ENCODE peak calls at places on chromosome 13, in six cellular contexts. One of them, this sample, is unnamed.

GRCh38 chr13:77476456-77476855 is 59.0 kb upstream of the SCEL start:
- DNase-seq in trophoblast cell: no peak
- DNase-seq in mesenchymal stem cell: no peak
- DNase-seq in H1: no peak
- DNase-seq in neuronal stem cell: no peak
- DNase-seq in mesendoderm: no peak
- DNase-seq in this sample: no peak

GRCh38 chr13:43200307-43200706 is 176.9 kb downstream of the DNAJC15 start:
- DNase-seq in mesendoderm: no peak
- DNase-seq in mesenchymal stem cell: no peak
- DNase-seq in trophoblast cell: no peak
- DNase-seq in neuronal stem cell: no peak
- DNase-seq in H1: no peak
- DNase-seq in this sample: no peak

GRCh38 chr13:22336460-22336859 is 665.6 kb downstream of the FGF9 start:
- DNase-seq in mesendoderm: no peak
- DNase-seq in H1: no peak
- DNase-seq in neuronal stem cell: no peak
- DNase-seq in trophoblast cell: no peak
- DNase-seq in mesenchymal stem cell: no peak
- DNase-seq in this sample: no peak

GRCh38 chr13:51524312-51524711 is 60.0 kb upstream of the WDFY2 start:
- DNase-seq in trophoblast cell: peak
- DNase-seq in neuronal stem cell: no peak
- DNase-seq in mesendoderm: peak
- DNase-seq in H1: no peak
- DNase-seq in mesenchymal stem cell: peak
- DNase-seq in this sample: peak

GRCh38 chr13:46698015-46698414 is 98.9 kb downstream of the ESD start:
- DNase-seq in H1: no peak
- DNase-seq in trophoblast cell: no peak
- DNase-seq in mesenchymal stem cell: no peak
- DNase-seq in mesendoderm: no peak
- DNase-seq in neuronal stem cell: no peak
- DNase-seq in this sample: no peak

GRCh38 chr13:38951525-38952313 is 38.9 kb downstream of the STOML3 start:
- DNase-seq in neuronal stem cell: no peak
- DNase-seq in H1: no peak
- DNase-seq in mesenchymal stem cell: no peak
- DNase-seq in trophoblast cell: no peak
- DNase-seq in mesendoderm: no peak
- DNase-seq in this sample: no peak

GRCh38 chr13:44767257-44767656 is 191.1 kb upstream of the TSC22D1 start:
- DNase-seq in trophoblast cell: no peak
- DNase-seq in mesendoderm: no peak
- DNase-seq in neuronal stem cell: no peak
- DNase-seq in H1: no peak
- DNase-seq in mesenchymal stem cell: no peak
- DNase-seq in this sample: no peak

GRCh38 chr13:63010072-63010658 is 1594.5 kb upstream of the PCDH20 start:
- DNase-seq in mesenchymal stem cell: no peak
- DNase-seq in neuronal stem cell: no peak
- DNase-seq in H1: no peak
- DNase-seq in mesendoderm: peak
- DNase-seq in trophoblast cell: no peak
- DNase-seq in this sample: no peak

GRCh38 chr13:24180743-24181384 is 20.3 kb downstream of the SPATA13 start:
- DNase-seq in mesendoderm: no peak
- DNase-seq in neuronal stem cell: no peak
- DNase-seq in trophoblast cell: no peak
- DNase-seq in mesenchymal stem cell: peak
- DNase-seq in H1: peak
- DNase-seq in this sample: peak

GRCh38 chr13:113089693-113090414 is 15.7 kb upstream of the F7 start:
- DNase-seq in mesendoderm: peak
- DNase-seq in trophoblast cell: no peak
- DNase-seq in H1: no peak
- DNase-seq in neuronal stem cell: no peak
- DNase-seq in mesenchymal stem cell: no peak
- DNase-seq in this sample: no peak

GRCh38 chr13:60329221-60329983 is 67.6 kb upstream of the TDRD3 start:
- DNase-seq in trophoblast cell: peak
- DNase-seq in mesendoderm: peak
- DNase-seq in H1: peak
- DNase-seq in neuronal stem cell: peak
- DNase-seq in mesenchymal stem cell: peak
- DNase-seq in this sample: peak

GRCh38 chr13:26474286-26474685 is 83.2 kb upstream of the WASF3 start:
- DNase-seq in mesendoderm: no peak
- DNase-seq in neuronal stem cell: no peak
- DNase-seq in H1: no peak
- DNase-seq in trophoblast cell: no peak
- DNase-seq in mesenchymal stem cell: no peak
- DNase-seq in this sample: no peak

GRCh38 chr13:19852766-19853165 is 10.7 kb downstream of the ZMYM5 start:
- DNase-seq in neuronal stem cell: no peak
- DNase-seq in H1: no peak
- DNase-seq in trophoblast cell: no peak
- DNase-seq in mesendoderm: no peak
- DNase-seq in mesenchymal stem cell: no peak
- DNase-seq in this sample: no peak

GRCh38 chr13:38518328-38518727 is 168.5 kb upstream of the FREM2 start:
- DNase-seq in mesendoderm: no peak
- DNase-seq in neuronal stem cell: no peak
- DNase-seq in mesenchymal stem cell: no peak
- DNase-seq in trophoblast cell: no peak
- DNase-seq in H1: no peak
- DNase-seq in this sample: no peak

GRCh38 chr13:24225062-24225461 is 64.5 kb downstream of the SPATA13 start:
- DNase-seq in H1: no peak
- DNase-seq in mesendoderm: no peak
- DNase-seq in mesenchymal stem cell: no peak
- DNase-seq in trophoblast cell: no peak
- DNase-seq in neuronal stem cell: no peak
- DNase-seq in this sample: no peak

GRCh38 chr13:34469212-34469983 is 472.7 kb upstream of the NBEA start:
- DNase-seq in mesenchymal stem cell: peak
- DNase-seq in trophoblast cell: no peak
- DNase-seq in H1: no peak
- DNase-seq in neuronal stem cell: no peak
- DNase-seq in mesendoderm: peak
- DNase-seq in this sample: no peak

GRCh38 chr13:39321578-39321977 is 281.4 kb downstream of the LHFPL6 start:
- DNase-seq in mesenchymal stem cell: peak
- DNase-seq in H1: no peak
- DNase-seq in neuronal stem cell: no peak
- DNase-seq in trophoblast cell: no peak
- DNase-seq in mesendoderm: no peak
- DNase-seq in this sample: peak

GRCh38 chr13:94674609-94675348 is 37.6 kb downstream of the SOX21 start:
- DNase-seq in neuronal stem cell: peak
- DNase-seq in H1: peak
- DNase-seq in mesendoderm: peak
- DNase-seq in mesenchymal stem cell: peak
- DNase-seq in trophoblast cell: peak
- DNase-seq in this sample: peak

GRCh38 chr13:46553886-46554855 is 1.2 kb downstream of the LRCH1 start:
- DNase-seq in H1: peak
- DNase-seq in trophoblast cell: peak
- DNase-seq in mesenchymal stem cell: peak
- DNase-seq in neuronal stem cell: no peak
- DNase-seq in mesendoderm: peak
- DNase-seq in this sample: peak

GRCh38 chr13:51444922-51445321 is 7.9 kb downstream of the INTS6 start:
- DNase-seq in neuronal stem cell: no peak
- DNase-seq in mesenchymal stem cell: peak
- DNase-seq in mesendoderm: peak
- DNase-seq in H1: no peak
- DNase-seq in trophoblast cell: no peak
- DNase-seq in this sample: peak

GRCh38 chr13:112905619-112905989 is 63.4 kb upstream of the MCF2L start:
- DNase-seq in trophoblast cell: no peak
- DNase-seq in neuronal stem cell: no peak
- DNase-seq in H1: no peak
- DNase-seq in mesenchymal stem cell: no peak
- DNase-seq in mesendoderm: no peak
- DNase-seq in this sample: no peak

GRCh38 chr13:101452519-101453485 is at the start of gene ITGBL1:
- DNase-seq in H1: no peak
- DNase-seq in trophoblast cell: no peak
- DNase-seq in mesendoderm: no peak
- DNase-seq in neuronal stem cell: no peak
- DNase-seq in mesenchymal stem cell: peak
- DNase-seq in this sample: peak

GRCh38 chr13:40665061-40665753 is 1.2 kb downstream of the FOXO1 start:
- DNase-seq in mesendoderm: peak
- DNase-seq in neuronal stem cell: peak
- DNase-seq in H1: peak
- DNase-seq in mesenchymal stem cell: peak
- DNase-seq in trophoblast cell: peak
- DNase-seq in this sample: no peak

GRCh38 chr13:97843201-97843600 is 110.3 kb upstream of the IPO5 start:
- DNase-seq in mesendoderm: no peak
- DNase-seq in mesenchymal stem cell: no peak
- DNase-seq in trophoblast cell: no peak
- DNase-seq in neuronal stem cell: no peak
- DNase-seq in H1: no peak
- DNase-seq in this sample: no peak

GRCh38 chr13:110137677-110138008 is 169.3 kb downstream of the COL4A1 start:
- DNase-seq in mesenchymal stem cell: no peak
- DNase-seq in trophoblast cell: no peak
- DNase-seq in mesendoderm: no peak
- DNase-seq in H1: no peak
- DNase-seq in neuronal stem cell: no peak
- DNase-seq in this sample: no peak

GRCh38 chr13:113345486-113345885 is 18.4 kb downstream of the GRTP1 start:
- DNase-seq in trophoblast cell: no peak
- DNase-seq in H1: no peak
- DNase-seq in mesenchymal stem cell: no peak
- DNase-seq in neuronal stem cell: no peak
- DNase-seq in mesendoderm: no peak
- DNase-seq in this sample: no peak

GRCh38 chr13:27171244-27171829 is at the start of gene USP12:
- DNase-seq in trophoblast cell: peak
- DNase-seq in neuronal stem cell: no peak
- DNase-seq in mesenchymal stem cell: peak
- DNase-seq in H1: peak
- DNase-seq in mesendoderm: peak
- DNase-seq in this sample: peak

GRCh38 chr13:99501135-99501951 is at the start of gene TM9SF2:
- DNase-seq in mesendoderm: peak
- DNase-seq in trophoblast cell: peak
- DNase-seq in H1: peak
- DNase-seq in mesenchymal stem cell: peak
- DNase-seq in neuronal stem cell: peak
- DNase-seq in this sample: peak
- H2BK5ac ChIP-seq in mesendoderm: peak
- H2BK5ac ChIP-seq in trophoblast cell: peak
- H2BK5ac ChIP-seq in H1: peak
- H2BK5ac ChIP-seq in mesenchymal stem cell: no peak
- H2BK5ac ChIP-seq in neuronal stem cell: peak
- H2BK5ac ChIP-seq in this sample: peak

GRCh38 chr13:32956595-32956933 is 59.7 kb upstream of the KL start:
- DNase-seq in trophoblast cell: no peak
- DNase-seq in neuronal stem cell: no peak
- DNase-seq in mesenchymal stem cell: no peak
- DNase-seq in mesendoderm: no peak
- DNase-seq in H1: no peak
- DNase-seq in this sample: no peak

GRCh38 chr13:32964987-32965386 is 51.2 kb upstream of the KL start:
- DNase-seq in mesenchymal stem cell: no peak
- DNase-seq in neuronal stem cell: no peak
- DNase-seq in H1: no peak
- DNase-seq in trophoblast cell: no peak
- DNase-seq in mesendoderm: no peak
- DNase-seq in this sample: no peak

GRCh38 chr13:32961724-32962123 is 54.5 kb upstream of the KL start:
- DNase-seq in mesenchymal stem cell: no peak
- DNase-seq in mesendoderm: no peak
- DNase-seq in neuronal stem cell: no peak
- DNase-seq in trophoblast cell: no peak
- DNase-seq in H1: no peak
- DNase-seq in this sample: no peak

GRCh38 chr13:32962342-32962741 is 53.9 kb upstream of the KL start:
- DNase-seq in H1: no peak
- DNase-seq in mesendoderm: no peak
- DNase-seq in neuronal stem cell: no peak
- DNase-seq in mesenchymal stem cell: no peak
- DNase-seq in trophoblast cell: no peak
- DNase-seq in this sample: no peak
- H2BK5ac ChIP-seq in H1: no peak
- H2BK5ac ChIP-seq in mesendoderm: no peak
- H2BK5ac ChIP-seq in neuronal stem cell: no peak
- H2BK5ac ChIP-seq in mesenchymal stem cell: no peak
- H2BK5ac ChIP-seq in trophoblast cell: no peak
- H2BK5ac ChIP-seq in this sample: no peak

DNA sequence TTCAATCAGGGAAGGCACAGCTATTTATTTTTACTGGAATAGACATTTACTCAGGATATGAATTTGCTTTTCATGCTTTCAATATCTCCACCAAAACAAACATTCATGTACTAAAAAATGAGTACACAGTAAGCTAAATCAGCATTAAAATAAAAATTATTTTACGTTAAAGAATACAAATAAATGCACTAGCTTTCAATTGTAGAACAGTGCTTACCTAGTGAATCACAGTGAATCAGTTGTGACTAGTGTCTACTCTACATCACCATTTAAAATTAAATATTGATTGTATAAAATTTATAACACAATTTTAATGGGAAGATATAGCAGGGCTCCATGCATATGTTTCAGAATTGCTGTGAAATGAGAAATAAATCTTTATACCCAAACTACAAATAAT is 929.6 kb upstream of the ATXN8OS start:
- DNase-seq in mesenchymal stem cell: no peak
- DNase-seq in trophoblast cell: no peak
- DNase-seq in mesendoderm: no peak
- DNase-seq in neuronal stem cell: no peak
- DNase-seq in H1: no peak
- DNase-seq in this sample: no peak
- H2BK5ac ChIP-seq in mesenchymal stem cell: no peak
- H2BK5ac ChIP-seq in trophoblast cell: no peak
- H2BK5ac ChIP-seq in mesendoderm: no peak
- H2BK5ac ChIP-seq in neuronal stem cell: no peak
- H2BK5ac ChIP-seq in H1: no peak
- H2BK5ac ChIP-seq in this sample: no peak

DNA sequence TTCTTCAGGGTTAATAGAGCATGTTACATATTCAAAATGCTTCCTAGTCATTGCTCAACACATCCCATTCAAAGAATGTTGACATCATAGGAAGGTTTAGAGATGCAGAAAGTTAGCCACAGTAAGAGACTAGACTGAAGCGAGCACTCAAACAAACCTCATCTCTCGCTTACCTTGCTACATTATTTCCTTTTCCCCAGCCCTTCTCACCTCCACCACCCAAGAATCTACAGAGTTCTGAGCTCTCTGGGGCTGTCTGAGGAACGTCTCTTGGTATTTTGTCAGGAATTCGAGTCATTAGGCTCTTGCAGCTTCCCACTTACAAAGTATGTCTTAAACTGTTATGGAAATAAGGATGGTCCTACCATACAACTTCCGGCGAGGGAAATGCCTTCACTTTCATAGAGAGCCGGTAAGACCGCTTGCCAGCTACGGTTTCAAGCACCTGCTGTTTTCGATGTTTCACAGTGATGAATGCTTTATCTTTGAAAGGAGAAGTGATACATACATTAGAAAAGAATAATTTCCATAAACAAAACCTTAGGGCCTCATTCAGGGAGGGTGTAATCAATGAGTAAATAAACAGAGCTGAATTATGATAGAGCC is 65.1 kb downstream of the FLT1 start:
- DNase-seq in mesendoderm: peak
- DNase-seq in mesenchymal stem cell: peak
- DNase-seq in H1: no peak
- DNase-seq in trophoblast cell: no peak
- DNase-seq in neuronal stem cell: no peak
- DNase-seq in this sample: peak
- H2BK5ac ChIP-seq in mesendoderm: no peak
- H2BK5ac ChIP-seq in mesenchymal stem cell: no peak
- H2BK5ac ChIP-seq in H1: peak
- H2BK5ac ChIP-seq in trophoblast cell: no peak
- H2BK5ac ChIP-seq in neuronal stem cell: no peak
- H2BK5ac ChIP-seq in this sample: no peak